ENCODE peak calls at places on chromosome 3, in five cellular contexts. E, L, G, N and V are unnamed samples.

GRCh38 chr3:70989174-70989573 is 594.4 kb downstream of the FOXP1 start:
- DNase-seq in E (no peak), L (no peak), N (no peak), G (no peak), V (no peak)

GRCh38 chr3:196699749-196700148 is 12.3 kb downstream of the CEP19 start:
- DNase-seq in L (no peak), N (no peak), G (no peak), E (no peak), V (no peak)

GRCh38 chr3:32002536-32003368 is 21.2 kb downstream of the ZNF860 start:
- DNase-seq in L (no peak), G (no peak), E (no peak), N (no peak), V (no peak)

GRCh38 chr3:123159926-123160635 is 41.7 kb upstream of the SEC22A start:
- DNase-seq in E (no peak), L (no peak), G (no peak), N (no peak), V (no peak)

GRCh38 chr3:149314807-149315578 is 18.4 kb downstream of the TM4SF18 start:
- DNase-seq in G (no peak), N (no peak), L (no peak), E (no peak), V (no peak)

GRCh38 chr3:115659861-115660260 is 36.6 kb downstream of the GAP43 start:
- DNase-seq in N (no peak), L (no peak), E (no peak), G (no peak), V (no peak)

GRCh38 chr3:122681294-122682015 is 816 bp downstream of the PARP14 start:
- DNase-seq in N (no peak), G (no peak), L (no peak), E (no peak), V (no peak)

GRCh38 chr3:114447545-114447944 is 153.7 kb downstream of the TIGIT start:
- DNase-seq in L (peak), N (no peak), G (no peak), E (no peak), V (no peak)

GRCh38 chr3:46999516-47000197 is 20.2 kb downstream of the NBEAL2 start:
- DNase-seq in N (no peak), E (no peak), L (no peak), G (no peak), V (no peak)

GRCh38 chr3:15428539-15428938 is 1.1 kb downstream of the EAF1 start:
- DNase-seq in E (no peak), G (no peak), N (no peak), L (no peak), V (no peak)

GRCh38 chr3:16252243-16252978 is 12.3 kb downstream of the DPH3 start:
- DNase-seq in E (no peak), G (no peak), N (no peak), L (no peak), V (no peak)

GRCh38 chr3:187783098-187783497 is 37.8 kb upstream of the BCL6 start:
- DNase-seq in G (peak), L (no peak), N (no peak), E (no peak), V (no peak)

GRCh38 chr3:188954590-188955208 is 217.1 kb upstream of the TPRG1 start:
- DNase-seq in N (peak), L (peak), G (peak), E (peak), V (peak)

GRCh38 chr3:66912306-66912705 is 85.8 kb upstream of the KBTBD8 start:
- DNase-seq in L (no peak), N (no peak), G (no peak), E (no peak), V (no peak)

GRCh38 chr3:66761093-66761780 is 236.9 kb upstream of the KBTBD8 start:
- DNase-seq in E (no peak), L (no peak), G (no peak), N (no peak), V (no peak)

GRCh38 chr3:192063570-192063969 is 602.6 kb downstream of the PYDC2 start:
- DNase-seq in N (no peak), E (no peak), G (peak), L (no peak), V (no peak)